ENCODE peak calls at places on chromosomes 7 and 10, in four cellular contexts. A, L, C and H are unnamed samples.

GRCh38 chr7:45067582-45067981 is 21.2 kb downstream of the NACAD start:
- DNase-seq in C (no peak), A (no peak), L (no peak), H (no peak)

GRCh38 chr7:8516976-8517375 is 83.6 kb downstream of the NXPH1 start:
- DNase-seq in C (no peak), A (no peak), L (no peak), H (no peak)

GRCh38 chr10:61478621-61479312 is 25.6 kb upstream of the TMEM26 start:
- DNase-seq in L (no peak), A (no peak), C (no peak), H (no peak)

GRCh38 chr10:112353046-112353445 is 20.9 kb upstream of the ACSL5 start:
- DNase-seq in L (no peak), A (no peak), C (no peak), H (no peak)

GRCh38 chr10:125079091-125079600 is 81.2 kb downstream of the CTBP2 start:
- DNase-seq in L (no peak), A (no peak), C (no peak), H (no peak)

GRCh38 chr7:155792315-155792960 is 19.8 kb downstream of the SHH start:
- DNase-seq in C (no peak), L (no peak), A (no peak), H (no peak)

GRCh38 chr7:116647861-116648260 is 24.1 kb upstream of the MET start:
- DNase-seq in C (no peak), L (no peak), A (no peak), H (no peak)

GRCh38 chr7:91949221-91950009 is 8.8 kb downstream of the AKAP9 start:
- DNase-seq in L (no peak), C (no peak), A (no peak), H (no peak)

GRCh38 chr10:29948971-29949370 is 110.4 kb downstream of the JCAD start:
- DNase-seq in L (no peak), C (no peak), A (no peak), H (no peak)

GRCh38 chr7:100247152-100247757 is 27.5 kb downstream of the PVRIG start:
- DNase-seq in A (no peak), C (no peak), L (no peak), H (no peak)

GRCh38 chr7:831596-832291 is 532 bp upstream of the SUN1 start:
- DNase-seq in L (no peak), A (no peak), C (no peak), H (no peak)

GRCh38 chr10:132111871-132112341 is 46.2 kb downstream of the JAKMIP3 start:
- DNase-seq in L (no peak), C (no peak), A (peak), H (peak)

DNA sequence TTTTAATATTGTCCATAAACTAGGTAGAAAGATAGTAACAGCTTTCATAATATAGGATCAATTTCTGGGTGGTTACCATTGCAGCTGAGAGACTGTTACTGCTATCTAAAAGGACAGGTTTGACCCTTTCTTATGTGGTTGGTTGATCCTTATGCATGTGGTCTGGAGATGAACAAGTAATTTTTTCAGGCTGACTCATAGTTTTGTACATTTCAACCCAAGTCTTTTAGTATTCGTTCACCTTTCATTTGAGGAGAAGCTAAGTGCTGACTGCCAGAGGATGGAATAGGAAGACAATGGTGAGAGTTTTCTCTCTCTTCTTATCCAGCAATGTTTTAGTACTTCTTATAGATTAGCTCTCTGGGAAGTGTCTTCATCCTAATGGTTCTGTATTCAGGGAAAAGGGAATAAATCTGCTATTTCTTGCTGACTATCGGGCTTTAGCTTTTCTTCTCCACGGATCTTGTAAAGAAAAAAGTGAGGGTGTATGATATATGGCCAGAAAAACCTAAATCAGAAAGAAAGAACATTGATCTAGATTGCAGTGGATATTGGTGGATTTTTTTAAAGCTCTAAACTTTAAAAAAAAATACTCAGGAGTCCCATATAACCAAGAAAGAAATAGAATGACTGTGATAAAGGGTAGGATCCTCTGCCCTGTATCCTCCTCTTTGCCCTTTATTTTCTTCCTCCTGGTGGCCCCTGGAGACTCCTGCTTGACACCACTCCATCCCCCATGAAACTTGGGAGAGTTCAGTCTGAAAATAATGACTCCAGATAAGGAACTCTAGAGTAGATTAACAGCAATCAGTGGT is 88.0 kb downstream of the CPED1 start:
- DNase-seq in L (no peak), C (no peak), A (no peak), H (no peak)
- TF ChIP-seq EP300 in L (no peak), C (no peak), A (no peak), H (no peak)

GRCh38 chr7:140534743-140535142 is 55.4 kb upstream of the MKRN1 start:
- DNase-seq in L (peak), C (no peak), A (no peak), H (no peak)

GRCh38 chr7:140537750-140538482 is 58.6 kb upstream of the MKRN1 start:
- DNase-seq in L (no peak), A (no peak), C (no peak), H (no peak)

DNA sequence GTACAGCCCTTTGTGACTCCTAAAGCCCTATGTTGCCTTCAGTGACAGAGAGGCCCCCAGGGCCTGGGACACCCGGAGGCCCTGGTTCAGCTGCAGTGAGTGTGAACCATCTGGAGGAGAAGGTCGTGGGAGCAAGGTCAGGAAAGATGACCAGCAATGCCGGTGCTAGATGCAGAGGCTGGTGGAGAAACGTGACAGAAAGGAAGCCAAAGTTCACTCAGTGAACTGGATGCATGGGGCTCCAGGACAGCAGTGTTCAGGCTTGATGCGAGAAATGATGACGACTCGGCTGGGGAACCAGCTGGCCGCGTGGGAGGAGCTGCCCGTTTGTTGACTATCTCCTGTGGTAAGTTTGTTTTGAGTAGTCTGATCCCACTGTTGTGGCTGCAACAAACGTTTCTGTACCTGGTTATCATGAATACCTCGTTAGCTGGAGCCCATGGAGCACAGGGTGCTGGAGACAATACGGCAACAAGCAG is 54.1 kb upstream of the MKRN1 start:
- DNase-seq in L (no peak), C (no peak), A (no peak), H (no peak)
- TF ChIP-seq POLR2A in L (no peak), C (no peak), A (no peak), H (no peak)

DNA sequence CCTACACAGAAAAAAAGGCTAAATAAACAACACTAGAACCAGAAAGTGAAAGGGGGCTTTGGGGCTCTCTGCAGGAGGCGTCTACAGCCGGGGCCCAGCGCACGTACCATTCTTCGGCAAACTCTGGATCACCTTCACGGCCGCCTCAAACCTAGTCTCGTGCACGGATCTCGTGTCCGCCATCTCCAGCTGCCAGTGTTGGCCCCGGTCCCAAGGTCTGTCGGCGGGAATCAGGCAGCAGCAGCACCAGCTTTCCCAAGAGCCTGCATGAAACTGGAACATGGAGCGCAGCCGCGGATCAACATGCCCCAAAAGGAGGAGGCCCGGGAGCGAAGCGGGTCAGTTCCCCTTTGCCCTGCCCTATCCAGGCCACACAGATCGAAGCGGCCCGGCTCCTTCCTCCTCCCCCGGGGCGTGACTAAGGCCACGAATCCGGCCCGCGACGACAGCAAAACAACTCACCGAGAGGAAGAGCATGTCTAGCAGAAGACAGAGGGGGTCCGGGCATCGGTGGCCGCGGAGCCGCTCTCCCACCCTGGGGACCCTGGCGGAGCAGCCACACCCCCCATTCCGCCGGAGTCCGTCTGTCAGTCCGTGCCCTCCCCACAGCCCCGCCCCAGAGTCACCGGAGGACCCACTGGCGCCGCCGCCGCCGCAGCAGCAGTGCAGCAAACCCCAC is at the start of gene ACBD5:
- DNase-seq in C (peak), L (peak), A (peak), H (peak)
- TF ChIP-seq EP300 in C (no peak), L (no peak), A (no peak), H (no peak)

DNA sequence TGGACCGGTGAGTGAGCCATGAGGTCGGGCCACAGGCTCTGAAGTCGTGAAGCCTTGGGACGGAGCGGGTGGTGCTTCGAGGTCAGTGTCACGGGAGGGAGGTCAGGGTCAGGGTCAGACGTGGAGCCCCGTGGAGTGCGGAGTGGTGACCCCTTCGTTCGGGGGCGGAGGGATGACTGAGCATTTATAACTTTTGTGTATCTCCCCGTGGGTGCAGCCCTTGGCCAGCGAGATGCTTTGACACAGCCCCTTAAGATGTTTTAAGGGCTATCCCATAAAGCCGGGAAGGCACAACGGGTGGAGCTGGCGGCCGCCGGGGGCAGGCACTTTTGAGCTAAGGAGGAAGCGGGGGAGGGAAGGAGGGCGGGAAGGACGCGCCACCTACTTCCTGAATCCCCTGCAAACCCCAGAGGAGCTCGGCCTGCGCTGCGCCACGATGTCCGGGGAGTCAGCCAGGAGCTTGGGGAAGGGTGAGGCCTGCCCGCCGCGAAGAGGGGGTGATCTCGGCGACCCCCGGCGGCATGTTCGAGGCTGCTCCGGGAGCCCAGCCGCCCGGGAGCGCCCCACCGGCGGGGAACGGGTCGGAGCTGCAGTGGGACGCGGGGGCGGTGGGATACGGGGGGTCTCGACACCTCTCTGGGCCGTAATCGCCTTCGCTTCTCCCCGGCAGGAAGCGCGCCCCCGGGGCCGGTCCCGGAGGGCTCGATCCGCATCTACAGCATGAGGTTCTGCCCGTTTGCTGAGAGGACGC is at the start of gene GSTO1:
- DNase-seq in A (peak), C (peak), L (peak), H (peak)
- TF ChIP-seq POLR2A in A (peak), C (peak), L (peak), H (peak)

DNA sequence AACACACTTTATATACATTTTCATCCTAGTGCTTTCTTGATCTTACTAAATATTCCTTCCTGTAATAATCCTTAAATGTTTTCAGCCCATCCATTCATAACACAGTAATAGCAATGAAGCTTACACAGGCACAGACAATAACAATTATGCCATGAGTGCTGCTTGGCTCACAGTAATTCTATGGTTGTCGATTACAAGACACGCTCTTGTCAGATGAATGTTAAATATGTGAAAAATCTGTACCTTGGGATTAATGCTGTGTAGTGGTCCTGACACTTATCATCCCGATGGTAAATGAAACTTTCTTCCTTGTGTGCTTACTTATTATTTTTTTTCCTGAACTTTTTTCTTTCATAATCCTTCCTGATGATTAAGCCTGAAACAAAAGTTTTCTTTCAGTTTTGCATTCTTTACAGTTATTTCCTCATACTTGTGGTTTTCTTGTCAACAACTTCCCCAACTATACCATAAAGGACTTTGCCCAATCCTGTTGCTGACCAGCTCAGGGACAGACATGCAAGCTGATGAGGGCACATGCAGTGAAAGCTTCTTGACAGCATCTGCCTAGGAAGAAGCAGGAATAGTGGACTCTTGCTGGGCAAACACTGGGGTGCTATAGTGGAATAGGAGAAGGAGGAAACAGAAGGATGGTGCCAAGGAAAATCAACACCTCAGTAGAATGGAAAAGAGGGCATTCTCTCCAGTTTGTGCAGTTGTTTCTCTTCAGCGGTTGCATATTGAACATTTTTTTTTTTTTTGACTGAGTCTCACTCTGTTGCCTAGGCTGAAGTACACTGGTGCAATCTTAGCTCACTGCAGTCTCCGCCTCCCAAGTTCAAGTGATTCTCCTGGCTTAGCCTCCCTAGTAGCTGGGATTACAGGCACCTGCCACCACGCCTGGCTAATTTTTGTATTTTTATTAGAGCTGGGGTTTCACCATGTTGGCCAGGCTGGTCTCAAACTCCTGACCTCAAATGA is 6.7 kb upstream of the MGAM2 start:
- DNase-seq in L (no peak), C (peak), A (no peak), H (no peak)
- TF ChIP-seq EP300 in L (no peak), C (no peak), A (no peak), H (no peak)

DNA sequence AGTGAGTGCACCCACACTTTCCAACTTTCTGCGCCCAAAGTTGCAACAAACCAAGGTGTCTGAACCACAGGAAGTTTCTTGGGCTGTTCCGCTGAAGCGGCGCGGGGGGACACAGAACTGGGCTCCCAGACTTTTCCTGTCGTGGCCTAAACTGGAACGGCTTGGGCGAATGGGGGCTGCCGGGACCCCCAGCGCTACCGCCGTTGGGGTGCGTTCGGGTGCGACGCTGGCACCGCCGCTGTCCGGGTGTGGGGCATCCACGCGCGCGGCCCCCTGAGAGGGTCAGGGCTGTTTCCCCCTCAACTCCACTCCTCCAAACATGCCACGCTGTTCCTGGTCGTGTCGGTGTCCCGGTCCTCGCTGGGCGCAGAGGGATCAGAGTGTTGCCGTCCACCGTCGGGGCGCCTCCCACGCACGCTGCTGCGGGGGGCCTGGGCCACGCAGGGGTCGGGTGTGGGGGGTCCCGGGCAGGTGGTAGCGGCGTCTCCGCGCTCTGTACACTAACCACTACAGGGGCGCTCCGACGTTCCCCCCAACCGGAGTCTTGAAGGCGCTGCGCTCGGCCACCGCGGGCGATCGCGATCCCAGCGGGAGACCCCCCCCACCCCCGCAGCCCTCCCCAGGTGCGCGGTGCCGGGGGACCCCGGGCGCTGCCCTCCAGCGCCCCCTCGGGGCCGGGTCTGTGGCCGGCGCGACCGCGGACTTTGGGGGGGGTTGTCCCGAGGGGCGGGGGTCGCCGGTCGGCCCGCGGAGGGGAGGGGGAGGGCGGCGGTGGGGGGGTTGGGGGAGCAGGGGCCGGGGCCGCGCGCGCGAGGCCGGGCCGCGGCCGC is 2.2 kb upstream of the CUX1 start:
- DNase-seq in C (peak), A (peak), L (no peak), H (peak)
- TF ChIP-seq POLR2A in C (no peak), A (no peak), L (no peak), H (no peak)